ENCODE peak calls at places on chromosomes 7 and 10, in five cellular contexts. P is cardiac muscle cell, J is mammary epithelial cell, V is fibroblast of the aortic adventitia, Z is GM12878. F is an unnamed sample.

GRCh38 chr10:95333997-95334792 is 43.4 kb upstream of the PDLIM1 start:
- DNase-seq in P (no peak), J (peak), V (peak), Z (no peak), F (no peak)

GRCh38 chr7:120190109-120190508 is 82.9 kb upstream of the KCND2 start:
- DNase-seq in P (no peak), J (no peak), V (no peak), Z (no peak), F (no peak)

GRCh38 chr7:157903715-157904114 is 566.9 kb downstream of the DNAJB6 start:
- DNase-seq in P (no peak), J (no peak), V (no peak), Z (no peak), F (no peak)

GRCh38 chr10:31134303-31134928 is 102.8 kb upstream of the ZNF438 start:
- DNase-seq in P (peak), J (peak), V (peak), Z (peak), F (peak)

GRCh38 chr10:104089621-104090020 is 3.9 kb upstream of the COL17A1 start:
- DNase-seq in P (no peak), J (peak), V (no peak), Z (no peak), F (no peak)

GRCh38 chr7:107051376-107051775 is 6.9 kb downstream of the PRKAR2B start:
- DNase-seq in P (no peak), J (peak), V (no peak), Z (no peak), F (no peak)

GRCh38 chr10:33117816-33118215 is 159.8 kb upstream of the ITGB1 start:
- DNase-seq in P (no peak), J (no peak), V (no peak), Z (no peak), F (no peak)

GRCh38 chr10:9302142-9302746 is 1247.8 kb downstream of the GATA3 start:
- DNase-seq in P (peak), J (peak), V (peak), Z (no peak), F (no peak)

GRCh38 chr7:30750574-30751256 is 1.2 kb upstream of the INMT start:
- DNase-seq in P (no peak), J (no peak), V (peak), Z (no peak), F (no peak)

GRCh38 chr7:153943428-153944370 is 108.5 kb upstream of the DPP6 start:
- DNase-seq in P (no peak), J (no peak), V (no peak), Z (no peak), F (no peak)

GRCh38 chr10:27258838-27259532 is 18.4 kb upstream of the ACBD5 start:
- DNase-seq in P (peak), J (no peak), V (no peak), Z (no peak), F (peak)

GRCh38 chr7:1057416-1058291 is 13.3 kb downstream of the GPR146 start:
- DNase-seq in P (no peak), J (no peak), V (no peak), Z (no peak), F (no peak)

GRCh38 chr7:93226310-93226709 is at the start of gene HEPACAM2:
- DNase-seq in P (no peak), J (no peak), V (no peak), Z (no peak), F (no peak)

GRCh38 chr7:135012229-135012628 is 25.9 kb downstream of the AGBL3 start:
- DNase-seq in P (no peak), J (no peak), V (no peak), Z (no peak), F (no peak)

GRCh38 chr7:100583132-100584045 is 2.5 kb downstream of the LRCH4 start:
- DNase-seq in P (peak), J (no peak), V (peak), Z (peak), F (peak)

GRCh38 chr7:84985073-84985784 is 201.6 kb downstream of the SEMA3D start:
- DNase-seq in P (no peak), J (no peak), V (peak), Z (no peak), F (no peak)
- TF ChIP-seq CTCF in P (no peak), J (peak), V (peak), Z (no peak), F (no peak)

GRCh38 chr7:116582164-116582732 is 57.4 kb downstream of the CAV1 start:
- DNase-seq in P (no peak), J (no peak), V (peak), Z (no peak), F (no peak)
- TF ChIP-seq CTCF in P (peak), J (no peak), V (peak), Z (no peak), F (no peak)

GRCh38 chr7:148481965-148482626 is 108.5 kb upstream of the C7orf33 start:
- DNase-seq in P (no peak), J (peak), V (no peak), Z (no peak), F (no peak)

GRCh38 chr7:148481147-148481526 is 109.4 kb upstream of the C7orf33 start:
- DNase-seq in P (no peak), J (no peak), V (no peak), Z (no peak), F (no peak)

GRCh38 chr7:148478551-148478950 is 112.0 kb upstream of the C7orf33 start:
- DNase-seq in P (no peak), J (no peak), V (no peak), Z (no peak), F (no peak)

GRCh38 chr7:148483515-148483914 is 107.1 kb upstream of the C7orf33 start:
- DNase-seq in P (no peak), J (no peak), V (no peak), Z (no peak), F (no peak)

DNA sequence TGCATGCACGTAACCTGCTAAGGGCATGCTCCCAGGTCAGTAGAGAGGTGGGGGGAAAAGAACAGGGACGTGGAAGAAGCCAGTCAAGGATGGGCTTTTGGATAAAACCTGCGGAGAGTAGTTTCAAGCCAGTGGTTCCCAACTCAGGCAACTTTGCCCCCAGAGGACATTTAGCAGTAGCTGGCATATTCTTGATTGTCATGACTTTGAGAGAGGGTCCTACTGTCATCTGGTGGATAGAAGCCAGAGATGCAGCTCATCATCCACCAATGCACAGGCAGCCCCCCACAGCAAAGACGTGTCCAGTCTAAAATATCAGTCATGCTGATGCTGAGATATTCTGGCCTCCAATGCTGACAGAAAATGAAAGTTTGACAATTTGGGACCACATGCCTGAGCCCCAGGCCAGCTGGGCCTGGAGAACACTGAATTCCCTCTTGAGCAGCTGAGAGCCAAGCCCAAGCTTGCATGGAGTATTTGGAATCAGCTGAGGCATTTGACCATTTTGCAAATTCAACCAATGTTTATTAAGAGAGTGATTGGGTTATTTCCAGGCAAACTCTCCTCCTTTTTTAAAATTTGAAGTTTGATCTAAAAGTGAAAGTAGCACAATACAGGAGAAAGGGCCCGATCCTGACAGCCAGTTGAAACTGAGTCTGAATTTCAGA is 110.0 kb upstream of the C7orf33 start:
- DNase-seq in P (no peak), J (no peak), V (no peak), Z (no peak), F (no peak)
- TF ChIP-seq CTCF in P (no peak), J (no peak), V (no peak), Z (peak), F (no peak)

DNA sequence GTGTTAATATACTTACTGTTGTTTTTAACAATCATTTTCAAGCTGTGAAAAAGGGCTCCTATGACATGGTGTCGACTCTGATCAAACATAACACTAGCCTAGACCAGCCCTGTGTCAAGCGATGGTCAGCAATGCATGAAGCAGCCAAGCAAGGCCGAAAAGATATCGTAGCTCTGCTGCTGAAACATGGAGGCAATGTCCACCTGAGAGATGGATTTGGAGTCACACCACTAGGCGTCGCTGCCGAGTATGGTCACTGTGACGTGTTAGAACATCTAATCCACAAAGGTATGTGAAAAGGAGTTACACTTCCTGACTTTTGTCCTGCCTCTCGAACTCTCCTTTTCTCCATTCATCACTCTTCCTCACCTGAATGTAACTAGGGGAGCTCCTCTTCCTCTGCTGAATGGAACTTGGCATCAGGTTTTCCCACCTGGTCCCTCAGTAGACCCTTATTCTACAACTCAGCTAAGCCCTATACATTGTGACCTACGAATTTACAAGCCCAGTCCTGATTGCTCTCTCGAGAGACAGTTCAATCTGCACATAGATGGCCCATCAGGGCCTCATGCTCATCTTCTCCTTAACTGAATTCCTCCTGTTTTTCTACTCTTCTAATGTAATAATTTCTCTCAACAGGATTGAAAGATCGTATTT is 23.0 kb downstream of the ASB15 start:
- DNase-seq in P (no peak), J (peak), V (no peak), Z (peak), F (peak)
- TF ChIP-seq CTCF in P (peak), J (peak), V (peak), Z (peak), F (no peak)

GRCh38 chr7:36186841-36187240 is 33.8 kb downstream of the EEPD1 start:
- DNase-seq in P (no peak), J (no peak), V (no peak), Z (no peak), F (no peak)
- TF ChIP-seq CTCF in P (no peak), J (no peak), V (no peak), Z (no peak), F (no peak)

GRCh38 chr10:106679314-106679713 is 485.2 kb downstream of the SORCS1 start:
- DNase-seq in P (no peak), J (no peak), V (no peak), Z (no peak), F (no peak)
- TF ChIP-seq CTCF in P (no peak), J (no peak), V (no peak), Z (no peak), F (no peak)

DNA sequence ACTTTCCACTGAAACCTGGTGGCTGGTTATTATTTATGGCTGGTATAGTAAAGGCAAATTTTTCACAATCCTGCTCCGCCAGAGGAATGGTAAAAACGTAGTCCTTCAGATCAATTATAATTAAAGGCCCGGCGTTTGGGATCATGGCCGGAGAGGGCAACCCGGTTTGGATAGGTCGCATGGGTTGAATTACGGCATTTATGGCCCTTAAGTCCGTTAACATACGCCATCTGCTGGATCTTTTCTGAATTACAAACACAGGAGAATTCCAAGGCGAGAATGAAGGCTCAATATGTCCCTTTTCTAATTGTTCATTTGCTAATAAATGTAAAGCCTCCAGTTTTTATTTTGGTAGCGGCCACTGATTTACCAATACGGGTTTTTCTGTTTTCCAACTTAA is 11.3 kb upstream of the TAS2R3 start:
- DNase-seq in P (peak), J (no peak), V (no peak), Z (no peak), F (no peak)
- TF ChIP-seq CTCF in P (no peak), J (peak), V (peak), Z (peak), F (no peak)

GRCh38 chr10:131946321-131946751 is 35.4 kb downstream of the BNIP3 start:
- DNase-seq in P (no peak), J (no peak), V (peak), Z (no peak), F (no peak)
- TF ChIP-seq CTCF in P (peak), J (no peak), V (peak), Z (no peak), F (no peak)

GRCh38 chr10:85976267-85976793 is 390.3 kb downstream of the GRID1 start:
- DNase-seq in P (no peak), J (no peak), V (no peak), Z (no peak), F (no peak)
- TF ChIP-seq CTCF in P (no peak), J (no peak), V (no peak), Z (no peak), F (no peak)

GRCh38 chr10:97278491-97278989 is 13.9 kb downstream of the ARHGAP19 start:
- DNase-seq in P (peak), J (peak), V (peak), Z (no peak), F (no peak)
- TF ChIP-seq CTCF in P (peak), J (peak), V (peak), Z (peak), F (peak)